ENCODE peak calls at places on chromosome 19, in seven cellular contexts. V is body of pancreas, F is WERI-Rb-1, X is hepatocyte, R is DND-41, C is astrocyte, K is breast epithelium. P is an unnamed sample.

GRCh38 chr19:50330365-50331078 is 1.3 kb upstream of the KCNC3 start:
- DNase-seq in V (peak; percentile 82), F (peak; percentile 90), X (peak; percentile 95), R (peak; percentile 94), C (no peak), K (peak; percentile 81), P (peak; percentile 89)

GRCh38 chr19:50793558-50794065 is 3.4 kb downstream of the ACP4 start:
- DNase-seq in V (no peak), F (peak; percentile 26), X (no peak), R (peak; percentile 25), C (no peak), K (no peak), P (no peak)

GRCh38 chr19:40613669-40614594 is 12.8 kb downstream of the LTBP4 start:
- DNase-seq in V (no peak), F (no peak), X (peak; percentile 87), R (peak; percentile 43), C (peak; percentile 81), K (peak; percentile 76), P (peak; percentile 66)

GRCh38 chr19:2167896-2168618 is 4.3 kb downstream of the DOT1L start:
- DNase-seq in V (no peak), F (peak; percentile 52), X (no peak), R (no peak), C (peak; percentile 41), K (no peak), P (no peak)

GRCh38 chr19:49712397-49712859 is 21.5 kb downstream of the CPT1C start:
- DNase-seq in V (peak; percentile 32), F (peak; percentile 55), X (no peak), R (no peak), C (peak; percentile 14), K (no peak), P (no peak)

GRCh38 chr19:14407889-14408640 is 11.1 kb downstream of the DDX39A start:
- DNase-seq in V (no peak), F (no peak), X (no peak), R (no peak), C (no peak), K (no peak), P (no peak)

GRCh38 chr19:1566392-1567115 is 1.6 kb downstream of the MEX3D start:
- DNase-seq in V (peak; percentile 51), F (peak; percentile 89), X (peak; percentile 88), R (no peak), C (peak; percentile 75), K (peak; percentile 86), P (no peak)

GRCh38 chr19:55537741-55538111 is 793 bp upstream of the SBK2 start:
- DNase-seq in V (no peak), F (no peak), X (no peak), R (no peak), C (peak; percentile 36), K (no peak), P (no peak)

GRCh38 chr19:5990289-5990797 is 12.4 kb upstream of the RANBP3 start:
- DNase-seq in V (no peak), F (no peak), X (no peak), R (no peak), C (no peak), K (no peak), P (no peak)

GRCh38 chr19:30536975-30537374 is 164.8 kb downstream of the ZNF536 start:
- DNase-seq in V (no peak), F (no peak), X (no peak), R (no peak), C (no peak), K (no peak), P (no peak)

GRCh38 chr19:49436381-49437017 is 4.8 kb downstream of the SLC17A7 start:
- DNase-seq in V (no peak), F (peak; percentile 56), X (peak; percentile 51), R (peak; percentile 32), C (no peak), K (no peak), P (no peak)

GRCh38 chr19:31257025-31257424 is 92.2 kb downstream of the TSHZ3 start:
- DNase-seq in V (no peak), F (no peak), X (no peak), R (no peak), C (no peak), K (no peak), P (no peak)

GRCh38 chr19:12779162-12779993 is 4.0 kb upstream of the HOOK2 start:
- DNase-seq in V (no peak), F (peak; percentile 50), X (peak; percentile 82), R (peak; percentile 37), C (peak; percentile 77), K (no peak), P (peak; percentile 67)

GRCh38 chr19:4393947-4394590 is 6.3 kb downstream of the SH3GL1 start:
- DNase-seq in V (no peak), F (no peak), X (no peak), R (no peak), C (peak; percentile 66), K (no peak), P (no peak)

GRCh38 chr19:3275583-3276340 is 51.3 kb downstream of the CELF5 start:
- DNase-seq in V (peak; percentile 75), F (peak; percentile 97), X (peak; percentile 93), R (peak; percentile 94), C (peak; percentile 8), K (peak; percentile 77), P (peak; percentile 79)

GRCh38 chr19:8020681-8021080 is 15.2 kb upstream of the ELAVL1 start:
- DNase-seq in V (no peak), F (no peak), X (no peak), R (no peak), C (no peak), K (no peak), P (no peak)

GRCh38 chr19:8022275-8022674 is 16.8 kb upstream of the ELAVL1 start:
- DNase-seq in V (no peak), F (no peak), X (no peak), R (no peak), C (no peak), K (no peak), P (peak; percentile 96)

GRCh38 chr19:8023371-8023770 is 17.9 kb upstream of the ELAVL1 start:
- DNase-seq in V (no peak), F (no peak), X (no peak), R (no peak), C (no peak), K (no peak), P (no peak)

GRCh38 chr19:8021374-8021773 is 15.9 kb upstream of the ELAVL1 start:
- DNase-seq in V (no peak), F (no peak), X (no peak), R (no peak), C (no peak), K (no peak), P (peak; percentile 51)

GRCh38 chr19:8017808-8018207 is 12.4 kb upstream of the ELAVL1 start:
- DNase-seq in V (no peak), F (peak; percentile 50), X (no peak), R (no peak), C (no peak), K (no peak), P (no peak)
- TF ChIP-seq CTCF in V (no peak), F (peak; percentile 83), X (peak; percentile 18), R (peak; percentile 12), C (no peak), K (no peak), P (peak; percentile 14)

GRCh38 chr19:17765069-17765618 is 13.9 kb downstream of the FCHO1 start:
- DNase-seq in V (no peak), F (no peak), X (no peak), R (no peak), C (no peak), K (no peak), P (peak; percentile 84)
- H3K36me3 ChIP-seq in V (no peaks in the 10 kb centered on the region), F (peaks cover 7% of the 10 kb centered on the region), X (no peaks in the 10 kb centered on the region), R (peaks cover 72% of the 10 kb centered on the region), C (no peaks in the 10 kb centered on the region), K (no peaks in the 10 kb centered on the region), P (no peaks in the 10 kb centered on the region)

GRCh38 chr19:18232540-18233223 is 6.4 kb upstream of the PDE4C start:
- DNase-seq in V (no peak), F (peak; percentile 88), X (peak; percentile 57), R (no peak), C (no peak), K (no peak), P (no peak)
- TF ChIP-seq CTCF in V (no peak), F (peak; percentile 51), X (no peak), R (no peak), C (no peak), K (no peak), P (no peak)

GRCh38 chr19:19504754-19505668 is 10.3 kb downstream of the TSSK6 start:
- DNase-seq in V (no peak), F (no peak), X (no peak), R (no peak), C (no peak), K (no peak), P (peak; percentile 50)
- H3K36me3 ChIP-seq in V (peaks cover 11% of the 10 kb centered on the region), F (peaks cover 40% of the 10 kb centered on the region), X (no peaks in the 10 kb centered on the region), R (peaks cover 80% of the 10 kb centered on the region), C (peaks cover 31% of the 10 kb centered on the region), K (peaks cover 13% of the 10 kb centered on the region), P (peaks cover 7% of the 10 kb centered on the region)

DNA sequence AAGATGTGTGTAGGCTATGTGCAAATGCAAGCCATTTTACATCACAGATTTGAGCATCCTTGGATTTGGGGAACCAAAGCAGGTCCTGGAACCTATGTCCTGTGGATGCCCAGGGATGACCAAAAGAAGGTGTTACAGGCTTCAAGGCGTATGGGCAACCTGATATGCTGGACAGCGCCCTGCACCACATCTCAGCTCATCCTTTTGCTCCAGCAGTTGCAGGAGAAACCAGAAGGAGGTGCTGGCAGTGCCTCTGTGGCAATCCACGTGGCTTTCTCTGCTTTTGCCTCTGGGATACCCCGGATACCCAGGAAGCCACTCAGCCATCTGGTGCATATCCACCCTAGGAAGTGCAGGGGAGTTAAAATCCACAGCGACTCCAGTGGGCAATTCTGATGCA is 110.3 kb upstream of the VSTM2B start:
- DNase-seq in V (no peak), F (no peak), X (no peak), R (no peak), C (no peak), K (no peak), P (no peak)
- TF ChIP-seq CTCF in V (no peak), F (no peak), X (no peak), R (no peak), C (no peak), K (no peak), P (no peak)

DNA sequence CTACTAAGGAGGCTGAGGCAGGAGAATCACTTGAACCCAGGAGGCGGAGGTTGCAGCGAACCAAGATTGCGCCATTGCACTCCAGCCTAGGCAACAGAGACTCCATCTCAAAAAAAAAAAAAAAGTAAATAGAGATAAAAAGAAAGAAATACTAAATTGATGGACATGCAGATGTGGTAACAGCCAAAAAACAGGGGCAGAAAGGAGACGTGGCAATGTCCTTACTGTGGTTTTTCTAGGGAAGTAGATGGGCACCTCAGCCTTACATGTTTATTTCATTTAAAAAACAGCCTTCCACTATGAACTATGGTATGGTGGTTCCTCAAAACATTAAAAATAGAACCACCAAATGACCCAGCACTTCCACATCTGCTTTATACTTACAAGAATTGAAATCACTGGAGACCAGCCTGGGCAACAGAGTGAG is 6.5 kb upstream of the EIF3G start:
- DNase-seq in V (no peak), F (no peak), X (no peak), R (no peak), C (no peak), K (no peak), P (no peak)
- H3K36me3 ChIP-seq in V (no peaks in the 10 kb centered on the region), F (peaks cover 61% of the 10 kb centered on the region), X (no peaks in the 10 kb centered on the region), R (peaks cover 53% of the 10 kb centered on the region), C (peaks cover 11% of the 10 kb centered on the region), K (no peaks in the 10 kb centered on the region), P (no peaks in the 10 kb centered on the region)

P was measured in right lobe of liver.